ENCODE peak calls at places on chromosomes 5 and 9, in four cellular contexts. I, H, W and M are unnamed samples.

GRCh38 chr9:98866435-98867108 is 59.1 kb downstream of the GALNT12 start:
- DNase-seq in I (no peak), H (no peak), W (no peak), M (no peak)

GRCh38 chr5:96079075-96079474 is 117.4 kb upstream of the ELL2 start:
- DNase-seq in I (no peak), H (no peak), W (peak; percentile 35), M (no peak)

GRCh38 chr9:121199921-121200320 is 1.7 kb downstream of the RAB14 start:
- DNase-seq in I (no peak), H (no peak), W (no peak), M (no peak)

GRCh38 chr9:83800236-83801033 is 17.1 kb downstream of the GKAP1 start:
- DNase-seq in I (no peak), H (no peak), W (no peak), M (no peak)

GRCh38 chr5:36691993-36692392 is 85.6 kb downstream of the SLC1A3 start:
- DNase-seq in I (no peak), H (no peak), W (no peak), M (no peak)

GRCh38 chr9:15244001-15244441 is 63.0 kb downstream of the TTC39B start:
- DNase-seq in I (no peak), H (no peak), W (no peak), M (no peak)

GRCh38 chr9:34185778-34186551 is 7.1 kb downstream of the UBAP1 start:
- DNase-seq in I (peak; percentile 28), H (peak; percentile 51), W (no peak), M (no peak)

GRCh38 chr9:83383034-83383433 is 155.2 kb downstream of the FRMD3 start:
- DNase-seq in I (no peak), H (no peak), W (no peak), M (no peak)

GRCh38 chr9:26324787-26325186 is 567.8 kb downstream of the CAAP1 start:
- DNase-seq in I (no peak), H (no peak), W (no peak), M (no peak)

GRCh38 chr5:116923344-116923743 is 348.7 kb upstream of the SEMA6A start:
- DNase-seq in I (no peak), H (no peak), W (no peak), M (no peak)

GRCh38 chr5:123285122-123286011 is 137.8 kb downstream of the CEP120 start:
- DNase-seq in I (no peak), H (no peak), W (no peak), M (peak; percentile 60)

GRCh38 chr5:82365744-82366228 is 87.6 kb upstream of the RPS23 start:
- DNase-seq in I (no peak), H (no peak), W (peak; percentile 87), M (no peak)

GRCh38 chr5:168813179-168813968 is 234.2 kb upstream of the PANK3 start:
- DNase-seq in I (peak; percentile 72), H (no peak), W (no peak), M (no peak)

GRCh38 chr9:14347408-14348224 is 33.7 kb upstream of the NFIB start:
- DNase-seq in I (no peak), H (no peak), W (no peak), M (no peak)

GRCh38 chr5:74865293-74865798 is 841 bp downstream of the FAM169A start:
- DNase-seq in I (no peak), H (no peak), W (no peak), M (peak; percentile 27)

GRCh38 chr9:125815568-125815967 is 68.4 kb downstream of the PBX3 start:
- DNase-seq in I (no peak), H (no peak), W (no peak), M (no peak)

GRCh38 chr5:61052870-61053269 is 107.9 kb downstream of the NDUFAF2 start:
- DNase-seq in I (no peak), H (no peak), W (peak; percentile 54), M (no peak)

GRCh38 chr9:6384732-6385131 is 28.3 kb upstream of the UHRF2 start:
- DNase-seq in I (no peak), H (no peak), W (no peak), M (no peak)

GRCh38 chr5:13477118-13477737 is 467.3 kb downstream of the DNAH5 start:
- DNase-seq in I (no peak), H (no peak), W (no peak), M (no peak)

GRCh38 chr9:69758981-69759477 is 782 bp downstream of the PTAR1 start:
- DNase-seq in I (no peak), H (no peak), W (no peak), M (no peak)

GRCh38 chr5:133993152-133993548 is 11.6 kb downstream of the VDAC1 start:
- DNase-seq in I (no peak), H (no peak), W (no peak), M (no peak)

GRCh38 chr5:180286-180918 is 10.9 kb upstream of the LRRC14B start:
- DNase-seq in I (no peak), H (no peak), W (no peak), M (peak; percentile 25)

GRCh38 chr5:102603670-102604069 is 104.9 kb upstream of the SLCO6A1 start:
- DNase-seq in I (no peak), H (no peak), W (no peak), M (no peak)

GRCh38 chr5:61991861-61992260 is 314.1 kb upstream of the KIF2A start:
- DNase-seq in I (no peak), H (no peak), W (no peak), M (no peak)

GRCh38 chr5:113578091-113578490 is 64.6 kb downstream of the YTHDC2 start:
- DNase-seq in I (no peak), H (no peak), W (no peak), M (no peak)

DNA sequence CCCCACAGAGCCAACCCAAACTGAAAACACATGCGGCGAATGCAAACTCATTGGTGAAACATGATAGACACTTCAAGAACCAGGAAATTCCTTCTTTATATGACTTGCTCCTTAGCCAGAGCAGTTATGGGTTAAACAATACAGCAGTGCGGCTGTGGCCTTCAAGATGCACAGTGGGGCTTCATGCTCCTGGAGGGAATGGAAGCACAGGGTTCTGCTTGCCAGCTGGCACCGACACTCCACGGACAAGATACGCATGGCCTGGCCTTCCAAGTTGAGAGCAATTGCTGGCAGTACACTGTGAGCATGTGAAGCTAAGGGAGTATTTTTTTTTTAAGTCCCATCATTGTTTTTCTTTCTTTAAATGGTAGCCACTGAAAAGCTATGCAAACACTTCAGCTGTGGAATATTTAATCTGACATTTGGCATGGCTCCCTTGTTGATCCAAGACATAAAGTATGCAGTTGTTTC is 451.6 kb upstream of the CD180 start:
- DNase-seq in I (no peak), H (no peak), W (no peak), M (no peak)
- TF ChIP-seq SP1 in I (no peak), H (no peak), W (no peak), M (no peak)

GRCh38 chr9:76591256-76591950 is 132.4 kb downstream of the GCNT1 start:
- DNase-seq in I (no peak), H (no peak), W (no peak), M (no peak)

GRCh38 chr9:76593011-76593347 is 134.0 kb downstream of the GCNT1 start:
- DNase-seq in I (no peak), H (no peak), W (no peak), M (no peak)

GRCh38 chr9:76595645-76596044 is 136.7 kb downstream of the GCNT1 start:
- DNase-seq in I (no peak), H (no peak), W (no peak), M (no peak)

GRCh38 chr9:76594764-76595410 is 135.9 kb downstream of the GCNT1 start:
- DNase-seq in I (no peak), H (no peak), W (no peak), M (no peak)

GRCh38 chr9:76592105-76593010 is 133.4 kb downstream of the GCNT1 start:
- DNase-seq in I (no peak), H (no peak), W (no peak), M (no peak)
- TF ChIP-seq FOXM1 in I (no peak), H (no peak), W (no peak), M (no peak)

GRCh38 chr5:6484899-6485298 is 36.2 kb downstream of the UBE2QL1 start:
- DNase-seq in I (no peak), H (no peak), W (no peak), M (no peak)

GRCh38 chr5:6482735-6483134 is 34.1 kb downstream of the UBE2QL1 start:
- DNase-seq in I (no peak), H (no peak), W (no peak), M (no peak)

GRCh38 chr5:6485441-6485840 is 36.8 kb downstream of the UBE2QL1 start:
- DNase-seq in I (no peak), H (no peak), W (no peak), M (no peak)

GRCh38 chr5:6484446-6484845 is 35.8 kb downstream of the UBE2QL1 start:
- DNase-seq in I (no peak), H (no peak), W (no peak), M (no peak)

DNA sequence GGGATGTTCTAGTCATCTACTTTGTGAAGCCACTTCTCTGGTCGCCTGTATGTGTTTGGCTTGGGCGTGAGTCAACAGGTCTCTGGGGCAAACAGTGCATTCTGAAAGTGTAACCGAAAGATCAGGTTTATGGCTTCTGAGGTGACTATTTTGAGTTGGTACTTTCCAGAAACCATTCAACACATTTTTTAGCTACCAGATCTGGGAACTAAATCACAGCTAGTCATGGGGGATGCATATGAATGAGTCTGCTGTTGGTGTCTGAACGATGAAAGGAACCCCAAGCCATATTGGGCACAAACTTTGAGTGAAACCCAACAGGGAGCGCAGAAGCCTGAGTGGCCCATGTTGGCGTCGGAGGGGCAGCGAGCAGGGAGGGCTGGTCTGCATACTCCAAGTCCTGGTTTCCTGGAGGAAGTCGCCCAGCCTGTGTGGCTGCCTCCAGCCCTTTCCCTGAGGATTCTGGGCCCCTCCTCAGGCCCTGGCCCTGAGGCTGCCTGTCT is 35.3 kb downstream of the UBE2QL1 start:
- DNase-seq in I (no peak), H (peak; percentile 96), W (no peak), M (no peak)
- TF ChIP-seq FOXK2 in I (no peak), H (no peak), W (no peak), M (no peak)

GRCh38 chr5:14873093-14873492 is 1.5 kb upstream of the ANKH start:
- DNase-seq in I (no peak), H (no peak), W (no peak), M (no peak)

GRCh38 chr5:14871084-14871572 is 450 bp downstream of the ANKH start:
- DNase-seq in I (peak; percentile 18), H (no peak), W (no peak), M (peak; percentile 15)

GRCh38 chr5:14873790-14874189 is 2.2 kb upstream of the ANKH start:
- DNase-seq in I (no peak), H (no peak), W (no peak), M (no peak)

GRCh38 chr5:14871573-14872069 is at the start of gene ANKH:
- DNase-seq in I (peak; percentile 89), H (no peak), W (peak; percentile 51), M (peak; percentile 82)

DNA sequence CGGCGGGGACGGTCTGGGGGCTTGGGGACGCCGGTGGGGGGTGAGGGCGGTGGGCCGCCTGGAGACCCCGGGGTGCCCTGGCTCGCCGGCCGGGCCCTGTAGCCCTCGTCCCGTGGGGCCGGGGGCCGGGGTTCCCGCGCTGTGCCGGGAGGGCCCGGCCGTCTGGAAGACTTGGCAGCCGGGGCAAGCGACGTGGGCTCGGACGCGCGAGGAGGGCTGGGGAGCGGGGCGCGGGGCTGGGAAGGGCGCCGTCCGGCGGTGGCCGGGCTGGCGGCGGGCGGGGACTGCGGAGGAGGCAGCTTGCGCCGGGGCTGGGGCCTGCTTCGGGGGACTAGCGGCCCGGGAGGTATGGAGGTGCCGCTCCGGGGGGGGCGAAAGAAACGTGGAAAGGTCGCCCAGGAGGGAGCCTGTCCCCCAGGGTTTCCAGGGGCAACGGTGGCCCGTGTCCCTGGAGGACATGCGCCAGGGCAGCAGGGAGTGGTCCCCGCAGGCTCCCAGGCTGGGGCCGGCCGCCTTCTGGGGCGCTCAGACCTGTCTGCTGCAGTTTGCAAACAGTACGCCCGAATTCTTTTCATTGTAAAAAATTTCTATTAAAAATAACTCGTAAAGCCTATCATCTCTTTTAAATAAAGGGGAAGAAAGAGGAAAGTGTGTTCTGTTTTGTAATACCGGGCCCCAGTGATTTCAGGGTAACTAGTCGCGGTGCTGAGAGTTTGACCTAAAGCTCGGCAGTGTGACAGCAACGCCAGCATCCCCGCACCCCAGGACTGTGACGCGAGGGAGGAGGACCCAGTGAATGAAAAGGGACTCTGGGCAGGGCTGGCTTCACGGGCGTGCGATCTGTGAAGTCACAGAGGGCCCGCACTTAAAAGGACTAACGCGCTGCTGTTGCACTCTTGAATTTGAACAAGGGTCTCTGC is 752 bp upstream of the ANKH start:
- DNase-seq in I (peak; percentile 42), H (no peak), W (peak; percentile 53), M (peak; percentile 39)
- TF ChIP-seq SP1 in I (no peak), H (no peak), W (no peak), M (no peak)